ENCODE peak calls at places on chromosomes 12 and 14, in five cellular contexts. One of them, this sample, is unnamed.

GRCh38 chr12:50589650-50590435 is 85.1 kb downstream of the DIP2B start:
- DNase-seq in naive thymus-derived CD4-positive, alpha-beta T cell: peak
- DNase-seq in effector memory CD8-positive, alpha-beta T cell: no peak
- DNase-seq in mesothelial cell of epicardium: no peak
- DNase-seq in tibial artery: no peak
- DNase-seq in this sample: no peak

GRCh38 chr14:73463411-73463810 is 5.1 kb upstream of the NUMB start:
- DNase-seq in naive thymus-derived CD4-positive, alpha-beta T cell: no peak
- DNase-seq in effector memory CD8-positive, alpha-beta T cell: no peak
- DNase-seq in mesothelial cell of epicardium: no peak
- DNase-seq in tibial artery: peak
- DNase-seq in this sample: no peak

GRCh38 chr14:68938515-68939423 is 40.3 kb downstream of the ACTN1 start:
- DNase-seq in naive thymus-derived CD4-positive, alpha-beta T cell: no peak
- DNase-seq in effector memory CD8-positive, alpha-beta T cell: no peak
- DNase-seq in mesothelial cell of epicardium: no peak
- DNase-seq in tibial artery: no peak
- DNase-seq in this sample: no peak

GRCh38 chr14:75531660-75532317 is 9.5 kb downstream of the BATF start:
- DNase-seq in naive thymus-derived CD4-positive, alpha-beta T cell: no peak
- DNase-seq in effector memory CD8-positive, alpha-beta T cell: no peak
- DNase-seq in mesothelial cell of epicardium: no peak
- DNase-seq in tibial artery: no peak
- DNase-seq in this sample: no peak

GRCh38 chr12:118307069-118307954 is 65.4 kb downstream of the TAOK3 start:
- DNase-seq in naive thymus-derived CD4-positive, alpha-beta T cell: no peak
- DNase-seq in effector memory CD8-positive, alpha-beta T cell: no peak
- DNase-seq in mesothelial cell of epicardium: no peak
- DNase-seq in tibial artery: no peak
- DNase-seq in this sample: no peak

GRCh38 chr14:103528512-103529382 is at the start of gene TRMT61A:
- DNase-seq in naive thymus-derived CD4-positive, alpha-beta T cell: peak
- DNase-seq in effector memory CD8-positive, alpha-beta T cell: peak
- DNase-seq in mesothelial cell of epicardium: peak
- DNase-seq in tibial artery: peak
- DNase-seq in this sample: peak

GRCh38 chr12:46677749-46678148 is 148.0 kb downstream of the SLC38A4 start:
- DNase-seq in naive thymus-derived CD4-positive, alpha-beta T cell: peak
- DNase-seq in effector memory CD8-positive, alpha-beta T cell: no peak
- DNase-seq in mesothelial cell of epicardium: no peak
- DNase-seq in tibial artery: no peak
- DNase-seq in this sample: no peak

GRCh38 chr14:57871487-57872080 is 5.7 kb upstream of the SLC35F4 start:
- DNase-seq in naive thymus-derived CD4-positive, alpha-beta T cell: no peak
- DNase-seq in effector memory CD8-positive, alpha-beta T cell: no peak
- DNase-seq in mesothelial cell of epicardium: no peak
- DNase-seq in tibial artery: no peak
- DNase-seq in this sample: no peak

This sample was measured in SHP77.